ENCODE peak calls at places on chromosomes 6 and 20, in nine cellular contexts. One of them, this sample, is unnamed.
A peak's percentile ranks its signal among the peaks of the same experiment; 100 is the strongest.

GRCh38 chr20:57620274-57620990 is at the start of gene ZBP1:
- DNase-seq in H7: no peak
- DNase-seq in lower lobe of right lung: peak; percentile 69
- DNase-seq in bronchial epithelial cell: no peak
- DNase-seq in aorta: peak; percentile 54
- DNase-seq in ovary: no peak
- DNase-seq in brain microvascular endothelial cell: no peak
- DNase-seq in right lobe of liver: no peak
- DNase-seq in RWPE2: peak; percentile 82
- DNase-seq in this sample: peak; percentile 77

GRCh38 chr20:62063601-62063980 is 2.1 kb downstream of the TAF4 start:
- DNase-seq in H7: peak; percentile 73
- DNase-seq in lower lobe of right lung: no peak
- DNase-seq in bronchial epithelial cell: no peak
- DNase-seq in aorta: no peak
- DNase-seq in ovary: peak; percentile 49
- DNase-seq in brain microvascular endothelial cell: no peak
- DNase-seq in right lobe of liver: peak; percentile 42
- DNase-seq in RWPE2: peak; percentile 86
- DNase-seq in this sample: no peak

GRCh38 chr6:50986319-50986718 is 167.6 kb downstream of the TFAP2B start:
- DNase-seq in H7: no peak
- DNase-seq in lower lobe of right lung: no peak
- DNase-seq in bronchial epithelial cell: peak; percentile 50
- DNase-seq in aorta: no peak
- DNase-seq in ovary: no peak
- DNase-seq in brain microvascular endothelial cell: no peak
- DNase-seq in right lobe of liver: no peak
- DNase-seq in RWPE2: no peak
- DNase-seq in this sample: no peak

GRCh38 chr20:49843770-49844169 is 31.1 kb downstream of the SLC9A8 start:
- DNase-seq in H7: no peak
- DNase-seq in lower lobe of right lung: no peak
- DNase-seq in bronchial epithelial cell: no peak
- DNase-seq in aorta: no peak
- DNase-seq in ovary: no peak
- DNase-seq in brain microvascular endothelial cell: no peak
- DNase-seq in right lobe of liver: no peak
- DNase-seq in RWPE2: no peak
- DNase-seq in this sample: no peak

GRCh38 chr6:156933201-156934053 is 156.2 kb downstream of the ARID1B start:
- DNase-seq in H7: no peak
- DNase-seq in lower lobe of right lung: peak; percentile 67
- DNase-seq in bronchial epithelial cell: peak; percentile 34
- DNase-seq in aorta: no peak
- DNase-seq in ovary: no peak
- DNase-seq in brain microvascular endothelial cell: no peak
- DNase-seq in right lobe of liver: peak; percentile 88
- DNase-seq in RWPE2: no peak
- DNase-seq in this sample: peak; percentile 77

GRCh38 chr6:130997061-130997753 is 65.8 kb downstream of the EPB41L2 start:
- DNase-seq in H7: no peak
- DNase-seq in lower lobe of right lung: no peak
- DNase-seq in bronchial epithelial cell: no peak
- DNase-seq in aorta: no peak
- DNase-seq in ovary: no peak
- DNase-seq in brain microvascular endothelial cell: no peak
- DNase-seq in right lobe of liver: no peak
- DNase-seq in RWPE2: no peak
- DNase-seq in this sample: no peak

GRCh38 chr6:10369896-10370295 is 45.0 kb downstream of the TFAP2A start:
- DNase-seq in H7: no peak
- DNase-seq in lower lobe of right lung: no peak
- DNase-seq in bronchial epithelial cell: peak; percentile 97
- DNase-seq in aorta: no peak
- DNase-seq in ovary: no peak
- DNase-seq in brain microvascular endothelial cell: no peak
- DNase-seq in right lobe of liver: no peak
- DNase-seq in RWPE2: no peak
- DNase-seq in this sample: no peak

GRCh38 chr6:108453601-108454157 is 107.0 kb upstream of the FOXO3 start:
- DNase-seq in H7: no peak
- DNase-seq in lower lobe of right lung: no peak
- DNase-seq in bronchial epithelial cell: no peak
- DNase-seq in aorta: no peak
- DNase-seq in ovary: no peak
- DNase-seq in brain microvascular endothelial cell: peak; percentile 92
- DNase-seq in right lobe of liver: no peak
- DNase-seq in RWPE2: no peak
- DNase-seq in this sample: no peak

GRCh38 chr6:56927538-56928453 is 27.1 kb upstream of the BEND6 start:
- DNase-seq in H7: peak; percentile 26
- DNase-seq in lower lobe of right lung: no peak
- DNase-seq in bronchial epithelial cell: peak; percentile 14
- DNase-seq in aorta: no peak
- DNase-seq in ovary: no peak
- DNase-seq in brain microvascular endothelial cell: no peak
- DNase-seq in right lobe of liver: no peak
- DNase-seq in RWPE2: no peak
- DNase-seq in this sample: no peak

GRCh38 chr6:94584211-94584610 is 993.1 kb upstream of the MANEA start:
- DNase-seq in H7: no peak
- DNase-seq in lower lobe of right lung: no peak
- DNase-seq in bronchial epithelial cell: no peak
- DNase-seq in aorta: no peak
- DNase-seq in ovary: no peak
- DNase-seq in brain microvascular endothelial cell: no peak
- DNase-seq in right lobe of liver: no peak
- DNase-seq in RWPE2: no peak
- DNase-seq in this sample: no peak

GRCh38 chr20:59812286-59813125 is 120.9 kb downstream of the SYCP2 start:
- DNase-seq in H7: peak; percentile 21
- DNase-seq in lower lobe of right lung: no peak
- DNase-seq in bronchial epithelial cell: no peak
- DNase-seq in aorta: no peak
- DNase-seq in ovary: no peak
- DNase-seq in brain microvascular endothelial cell: no peak
- DNase-seq in right lobe of liver: no peak
- DNase-seq in RWPE2: peak; percentile 72
- DNase-seq in this sample: no peak

GRCh38 chr6:146027586-146028249 is 1.1 kb upstream of the GRM1 start:
- DNase-seq in H7: peak; percentile 51
- DNase-seq in lower lobe of right lung: no peak
- DNase-seq in bronchial epithelial cell: no peak
- DNase-seq in aorta: no peak
- DNase-seq in ovary: no peak
- DNase-seq in brain microvascular endothelial cell: no peak
- DNase-seq in right lobe of liver: no peak
- DNase-seq in RWPE2: no peak
- DNase-seq in this sample: no peak

GRCh38 chr20:44114755-44115044 is 72.3 kb downstream of the JPH2 start:
- DNase-seq in H7: no peak
- DNase-seq in lower lobe of right lung: no peak
- DNase-seq in bronchial epithelial cell: no peak
- DNase-seq in aorta: no peak
- DNase-seq in ovary: no peak
- DNase-seq in brain microvascular endothelial cell: no peak
- DNase-seq in right lobe of liver: no peak
- DNase-seq in RWPE2: peak; percentile 79
- DNase-seq in this sample: no peak

GRCh38 chr6:53486679-53487078 is 58.2 kb downstream of the GCLC start:
- DNase-seq in H7: no peak
- DNase-seq in lower lobe of right lung: no peak
- DNase-seq in bronchial epithelial cell: no peak
- DNase-seq in aorta: no peak
- DNase-seq in ovary: no peak
- DNase-seq in brain microvascular endothelial cell: no peak
- DNase-seq in right lobe of liver: no peak
- DNase-seq in RWPE2: no peak
- DNase-seq in this sample: no peak

GRCh38 chr6:35727206-35727934 is 9.5 kb upstream of the ARMC12 start:
- DNase-seq in H7: peak; percentile 87
- DNase-seq in lower lobe of right lung: peak; percentile 91
- DNase-seq in bronchial epithelial cell: peak; percentile 51
- DNase-seq in aorta: peak; percentile 86
- DNase-seq in ovary: peak; percentile 91
- DNase-seq in brain microvascular endothelial cell: peak; percentile 54
- DNase-seq in right lobe of liver: peak; percentile 95
- DNase-seq in RWPE2: peak; percentile 80
- DNase-seq in this sample: peak; percentile 91

GRCh38 chr20:8401491-8401890 is 269.4 kb downstream of the PLCB1 start:
- DNase-seq in H7: no peak
- DNase-seq in lower lobe of right lung: no peak
- DNase-seq in bronchial epithelial cell: no peak
- DNase-seq in aorta: no peak
- DNase-seq in ovary: no peak
- DNase-seq in brain microvascular endothelial cell: peak; percentile 32
- DNase-seq in right lobe of liver: no peak
- DNase-seq in RWPE2: no peak
- DNase-seq in this sample: no peak

GRCh38 chr20:51425347-51426106 is 117.0 kb downstream of the NFATC2 start:
- DNase-seq in H7: no peak
- DNase-seq in lower lobe of right lung: no peak
- DNase-seq in bronchial epithelial cell: no peak
- DNase-seq in aorta: no peak
- DNase-seq in ovary: no peak
- DNase-seq in brain microvascular endothelial cell: no peak
- DNase-seq in right lobe of liver: no peak
- DNase-seq in RWPE2: no peak
- DNase-seq in this sample: no peak

GRCh38 chr6:32459781-32460424 is 20.2 kb downstream of the HLA-DRA start:
- DNase-seq in H7: no peak
- DNase-seq in lower lobe of right lung: peak; percentile 47
- DNase-seq in bronchial epithelial cell: no peak
- DNase-seq in aorta: no peak
- DNase-seq in ovary: no peak
- DNase-seq in brain microvascular endothelial cell: no peak
- DNase-seq in right lobe of liver: no peak
- DNase-seq in RWPE2: no peak
- DNase-seq in this sample: no peak
- H3K4me3 ChIP-seq in H7: no peak overlapping the region
- H3K4me3 ChIP-seq in lower lobe of right lung: peak overlapping the region; percentile 38
- H3K4me3 ChIP-seq in bronchial epithelial cell: no peak overlapping the region
- H3K4me3 ChIP-seq in aorta: no peak overlapping the region
- H3K4me3 ChIP-seq in ovary: no peak overlapping the region
- H3K4me3 ChIP-seq in brain microvascular endothelial cell: no peak overlapping the region
- H3K4me3 ChIP-seq in right lobe of liver: no peak overlapping the region
- H3K4me3 ChIP-seq in RWPE2: no peak overlapping the region
- H3K4me3 ChIP-seq in this sample: no peak overlapping the region

GRCh38 chr6:1386310-1386709 is 3.1 kb upstream of the FOXF2 start:
- DNase-seq in H7: peak; percentile 28
- DNase-seq in lower lobe of right lung: no peak
- DNase-seq in bronchial epithelial cell: no peak
- DNase-seq in aorta: no peak
- DNase-seq in ovary: no peak
- DNase-seq in brain microvascular endothelial cell: no peak
- DNase-seq in right lobe of liver: no peak
- DNase-seq in RWPE2: no peak
- DNase-seq in this sample: no peak
- H3K4me3 ChIP-seq in H7: no peak overlapping the region
- H3K4me3 ChIP-seq in lower lobe of right lung: no peak overlapping the region
- H3K4me3 ChIP-seq in bronchial epithelial cell: no peak overlapping the region
- H3K4me3 ChIP-seq in aorta: no peak overlapping the region
- H3K4me3 ChIP-seq in ovary: no peak overlapping the region
- H3K4me3 ChIP-seq in brain microvascular endothelial cell: no peak overlapping the region
- H3K4me3 ChIP-seq in right lobe of liver: no peak overlapping the region
- H3K4me3 ChIP-seq in RWPE2: no peak overlapping the region
- H3K4me3 ChIP-seq in this sample: no peak overlapping the region

GRCh38 chr6:105227292-105227628 is 47.4 kb upstream of the POPDC3 start:
- DNase-seq in H7: no peak
- DNase-seq in lower lobe of right lung: no peak
- DNase-seq in bronchial epithelial cell: no peak
- DNase-seq in aorta: no peak
- DNase-seq in ovary: no peak
- DNase-seq in brain microvascular endothelial cell: no peak
- DNase-seq in right lobe of liver: no peak
- DNase-seq in RWPE2: no peak
- DNase-seq in this sample: no peak
- H3K4me3 ChIP-seq in H7: no peak overlapping the region
- H3K4me3 ChIP-seq in lower lobe of right lung: no peak overlapping the region
- H3K4me3 ChIP-seq in bronchial epithelial cell: no peak overlapping the region
- H3K4me3 ChIP-seq in aorta: no peak overlapping the region
- H3K4me3 ChIP-seq in ovary: no peak overlapping the region
- H3K4me3 ChIP-seq in brain microvascular endothelial cell: no peak overlapping the region
- H3K4me3 ChIP-seq in right lobe of liver: no peak overlapping the region
- H3K4me3 ChIP-seq in RWPE2: no peak overlapping the region
- H3K4me3 ChIP-seq in this sample: no peak overlapping the region

GRCh38 chr6:36956111-36956820 is 1.7 kb downstream of the PI16 start:
- DNase-seq in H7: no peak
- DNase-seq in lower lobe of right lung: no peak
- DNase-seq in bronchial epithelial cell: peak; percentile 85
- DNase-seq in aorta: no peak
- DNase-seq in ovary: no peak
- DNase-seq in brain microvascular endothelial cell: no peak
- DNase-seq in right lobe of liver: peak; percentile 31
- DNase-seq in RWPE2: no peak
- DNase-seq in this sample: no peak
- H3K4me3 ChIP-seq in H7: no peak overlapping the region
- H3K4me3 ChIP-seq in lower lobe of right lung: no peak overlapping the region
- H3K4me3 ChIP-seq in bronchial epithelial cell: no peak overlapping the region
- H3K4me3 ChIP-seq in aorta: no peak overlapping the region
- H3K4me3 ChIP-seq in ovary: no peak overlapping the region
- H3K4me3 ChIP-seq in brain microvascular endothelial cell: no peak overlapping the region
- H3K4me3 ChIP-seq in right lobe of liver: no peak overlapping the region
- H3K4me3 ChIP-seq in RWPE2: no peak overlapping the region
- H3K4me3 ChIP-seq in this sample: no peak overlapping the region

DNA sequence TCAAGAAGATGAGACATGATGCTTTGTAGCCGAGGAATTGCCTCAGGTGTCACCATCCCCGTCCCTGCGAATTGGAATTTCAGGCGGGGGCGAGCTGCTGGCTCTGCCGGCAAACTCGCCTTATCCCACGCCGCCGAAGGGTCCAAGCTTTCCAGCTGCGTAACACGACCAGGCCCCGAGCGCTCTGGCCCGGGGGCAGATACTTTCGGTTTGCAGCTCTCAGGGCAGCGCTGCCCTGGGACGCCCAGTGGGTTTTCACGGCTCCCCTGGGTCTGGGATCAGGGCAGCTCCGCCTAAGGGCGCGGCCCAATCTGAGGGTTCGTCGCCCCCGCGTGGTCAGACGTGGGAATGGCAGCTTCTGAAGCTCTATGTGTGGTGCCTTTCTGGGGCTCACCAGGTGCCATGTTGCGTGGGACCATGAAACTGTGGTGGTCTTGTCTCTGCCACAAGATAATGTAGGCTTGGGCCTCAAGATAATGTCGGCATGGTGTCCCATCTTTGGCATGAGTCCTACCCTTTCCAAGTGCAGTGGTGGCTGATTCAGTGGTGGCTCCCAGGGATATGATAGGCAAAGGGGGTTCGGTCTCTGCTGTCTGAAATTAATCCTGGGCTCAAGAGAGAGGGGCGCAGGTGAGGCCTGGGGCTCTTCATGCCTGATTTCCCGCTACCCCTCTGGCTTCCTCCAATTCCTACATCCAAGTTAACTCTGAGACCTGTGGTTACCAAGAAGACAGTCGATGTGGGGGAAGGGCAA is 21.0 kb downstream of the PIGT start:
- DNase-seq in H7: peak; percentile 92
- DNase-seq in lower lobe of right lung: peak; percentile 95
- DNase-seq in bronchial epithelial cell: peak; percentile 56
- DNase-seq in aorta: peak; percentile 93
- DNase-seq in ovary: peak; percentile 89
- DNase-seq in brain microvascular endothelial cell: peak; percentile 76
- DNase-seq in right lobe of liver: peak; percentile 90
- DNase-seq in RWPE2: peak; percentile 97
- DNase-seq in this sample: peak; percentile 94
- H3K4me3 ChIP-seq in H7: peak overlapping the region; percentile 43
- H3K4me3 ChIP-seq in lower lobe of right lung: peak overlapping the region; percentile 60
- H3K4me3 ChIP-seq in bronchial epithelial cell: peak overlapping the region; percentile 42
- H3K4me3 ChIP-seq in aorta: peak overlapping the region; percentile 46
- H3K4me3 ChIP-seq in ovary: peak overlapping the region; percentile 44
- H3K4me3 ChIP-seq in brain microvascular endothelial cell: peak overlapping the region; percentile 61
- H3K4me3 ChIP-seq in right lobe of liver: peak overlapping the region; percentile 62
- H3K4me3 ChIP-seq in RWPE2: peak overlapping the region; percentile 51
- H3K4me3 ChIP-seq in this sample: peak overlapping the region; percentile 20

This sample was measured in mucosa of descending colon.